ENCODE peak calls at places on chromosomes 2 and 18, in six cellular contexts. One of them, this sample, is unnamed.

GRCh38 chr2:52258038-52258437 is 1226.1 kb upstream of the NRXN1 start:
- DNase-seq in WERI-Rb-1: no peak
- DNase-seq in kidney: no peak
- DNase-seq in AG04450: no peak
- DNase-seq in thyroid gland: no peak
- DNase-seq in A549: no peak
- DNase-seq in this sample: no peak

GRCh38 chr18:8721716-8722115 is 16.4 kb downstream of the MTCL1 start:
- DNase-seq in thyroid gland: no peak
- DNase-seq in kidney: no peak
- DNase-seq in A549: no peak
- DNase-seq in WERI-Rb-1: no peak
- DNase-seq in AG04450: no peak
- DNase-seq in this sample: no peak

GRCh38 chr18:3060667-3061580 is 48.0 kb upstream of the LPIN2 start:
- DNase-seq in WERI-Rb-1: no peak
- DNase-seq in kidney: peak
- DNase-seq in A549: no peak
- DNase-seq in AG04450: no peak
- DNase-seq in thyroid gland: peak
- DNase-seq in this sample: no peak

GRCh38 chr18:61676763-61677434 is 215.9 kb downstream of the RNF152 start:
- DNase-seq in thyroid gland: no peak
- DNase-seq in WERI-Rb-1: no peak
- DNase-seq in AG04450: peak
- DNase-seq in kidney: no peak
- DNase-seq in A549: no peak
- DNase-seq in this sample: no peak

GRCh38 chr18:69128978-69129377 is 271.7 kb upstream of the DOK6 start:
- DNase-seq in AG04450: no peak
- DNase-seq in A549: no peak
- DNase-seq in WERI-Rb-1: no peak
- DNase-seq in thyroid gland: no peak
- DNase-seq in kidney: no peak
- DNase-seq in this sample: no peak

GRCh38 chr2:228600265-228600664 is 418.8 kb upstream of the SPHKAP start:
- DNase-seq in A549: no peak
- DNase-seq in thyroid gland: no peak
- DNase-seq in WERI-Rb-1: no peak
- DNase-seq in kidney: no peak
- DNase-seq in AG04450: peak
- DNase-seq in this sample: no peak

GRCh38 chr2:138275881-138276280 is 225.7 kb upstream of the SPOPL start:
- DNase-seq in kidney: no peak
- DNase-seq in WERI-Rb-1: no peak
- DNase-seq in AG04450: peak
- DNase-seq in thyroid gland: no peak
- DNase-seq in A549: peak
- DNase-seq in this sample: no peak

GRCh38 chr18:34492652-34493051 is 217.4 kb upstream of the DTNA start:
- DNase-seq in AG04450: no peak
- DNase-seq in thyroid gland: no peak
- DNase-seq in A549: no peak
- DNase-seq in WERI-Rb-1: no peak
- DNase-seq in kidney: no peak
- DNase-seq in this sample: no peak

GRCh38 chr2:95238131-95238530 is 30.8 kb downstream of the ZNF892 start:
- DNase-seq in A549: no peak
- DNase-seq in AG04450: no peak
- DNase-seq in kidney: no peak
- DNase-seq in thyroid gland: no peak
- DNase-seq in WERI-Rb-1: no peak
- DNase-seq in this sample: no peak

GRCh38 chr2:43165378-43166025 is 60.9 kb downstream of the ZFP36L2 start:
- DNase-seq in WERI-Rb-1: peak
- DNase-seq in A549: no peak
- DNase-seq in AG04450: no peak
- DNase-seq in kidney: no peak
- DNase-seq in thyroid gland: no peak
- DNase-seq in this sample: no peak

GRCh38 chr2:230525682-230526081 is 109.7 kb downstream of the SP100 start:
- DNase-seq in thyroid gland: no peak
- DNase-seq in A549: no peak
- DNase-seq in kidney: no peak
- DNase-seq in AG04450: no peak
- DNase-seq in WERI-Rb-1: no peak
- DNase-seq in this sample: no peak

GRCh38 chr2:71461304-71461671 is 7.9 kb downstream of the DYSF start:
- DNase-seq in thyroid gland: no peak
- DNase-seq in A549: no peak
- DNase-seq in kidney: no peak
- DNase-seq in AG04450: no peak
- DNase-seq in WERI-Rb-1: no peak
- DNase-seq in this sample: no peak

GRCh38 chr2:60581461-60582282 is 28.2 kb upstream of the BCL11A start:
- DNase-seq in thyroid gland: peak
- DNase-seq in WERI-Rb-1: peak
- DNase-seq in A549: peak
- DNase-seq in AG04450: peak
- DNase-seq in kidney: peak
- DNase-seq in this sample: peak

GRCh38 chr18:8480506-8481328 is 128.5 kb upstream of the RAB12 start:
- DNase-seq in A549: peak
- DNase-seq in AG04450: peak
- DNase-seq in WERI-Rb-1: peak
- DNase-seq in thyroid gland: peak
- DNase-seq in kidney: no peak
- DNase-seq in this sample: no peak

GRCh38 chr2:200640906-200641305 is 55.1 kb downstream of the AOX1 start:
- DNase-seq in thyroid gland: no peak
- DNase-seq in AG04450: no peak
- DNase-seq in kidney: no peak
- DNase-seq in WERI-Rb-1: no peak
- DNase-seq in A549: no peak
- DNase-seq in this sample: no peak

GRCh38 chr18:56393870-56394269 is 244.5 kb downstream of the TXNL1 start:
- DNase-seq in thyroid gland: no peak
- DNase-seq in A549: no peak
- DNase-seq in kidney: no peak
- DNase-seq in AG04450: no peak
- DNase-seq in WERI-Rb-1: no peak
- DNase-seq in this sample: no peak

GRCh38 chr2:113052767-113053166 is at the start of gene IL36B:
- DNase-seq in AG04450: no peak
- DNase-seq in thyroid gland: no peak
- DNase-seq in WERI-Rb-1: no peak
- DNase-seq in kidney: no peak
- DNase-seq in A549: no peak
- DNase-seq in this sample: no peak

GRCh38 chr2:113056501-113056900 is 2.5 kb upstream of the IL36RN start:
- DNase-seq in thyroid gland: no peak
- DNase-seq in WERI-Rb-1: no peak
- DNase-seq in kidney: no peak
- DNase-seq in A549: no peak
- DNase-seq in AG04450: no peak
- DNase-seq in this sample: no peak

GRCh38 chr2:113053666-113054435 is 1.2 kb upstream of the IL36B start:
- DNase-seq in WERI-Rb-1: no peak
- DNase-seq in kidney: no peak
- DNase-seq in thyroid gland: no peak
- DNase-seq in AG04450: no peak
- DNase-seq in A549: no peak
- DNase-seq in this sample: no peak

GRCh38 chr2:113046465-113046864 is 6.2 kb downstream of the IL36B start:
- DNase-seq in thyroid gland: no peak
- DNase-seq in AG04450: no peak
- DNase-seq in kidney: no peak
- DNase-seq in A549: no peak
- DNase-seq in WERI-Rb-1: no peak
- DNase-seq in this sample: no peak

DNA sequence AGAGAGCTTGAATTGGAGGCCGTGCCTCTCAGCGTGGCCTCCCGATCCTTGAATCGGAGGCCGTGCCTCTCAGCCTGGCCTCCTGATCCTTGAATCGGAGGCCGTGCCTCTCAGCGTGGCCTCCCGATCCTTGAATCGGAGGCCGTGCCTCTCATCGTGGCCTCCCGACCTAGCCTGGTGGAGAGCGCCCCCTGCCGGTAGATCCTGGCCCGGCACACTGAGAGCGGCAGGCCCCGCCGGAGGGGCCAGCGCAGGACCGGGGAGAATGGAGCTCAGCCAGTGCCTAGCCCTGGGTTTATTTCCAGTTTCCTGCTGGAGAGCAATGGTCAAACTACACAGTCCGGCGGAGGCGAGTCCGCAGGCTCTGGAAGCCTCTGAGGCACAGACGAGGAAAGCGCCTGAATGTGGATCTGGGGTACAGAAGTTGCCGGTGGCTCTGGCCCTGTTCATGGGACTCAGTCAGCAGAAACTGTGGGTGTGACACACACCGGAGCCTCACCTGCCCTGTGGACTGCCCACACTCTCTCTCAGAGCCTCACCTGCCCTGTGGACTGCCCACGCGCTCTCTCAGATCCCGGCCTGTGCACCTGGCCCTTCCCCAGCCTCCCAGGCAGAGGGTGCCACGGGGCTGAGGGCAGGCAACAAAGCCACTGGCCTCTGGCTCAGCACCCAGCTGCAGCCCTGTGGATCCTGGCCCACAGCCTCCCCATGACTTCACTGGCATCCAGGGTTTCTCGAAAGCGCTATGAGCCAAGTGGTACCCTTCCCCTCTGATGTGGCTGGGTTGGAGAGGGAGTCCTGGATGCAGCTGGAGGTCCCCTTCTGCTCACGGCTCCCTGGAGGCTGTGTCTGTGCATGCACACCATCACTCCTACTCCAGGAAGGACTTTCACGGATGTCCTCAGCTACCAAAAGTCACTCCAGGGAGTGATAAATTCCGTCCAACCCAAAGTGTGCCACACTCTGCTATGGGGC is 1.5 kb downstream of the IL36B start:
- DNase-seq in AG04450: no peak
- DNase-seq in thyroid gland: no peak
- DNase-seq in WERI-Rb-1: no peak
- DNase-seq in A549: no peak
- DNase-seq in kidney: no peak
- DNase-seq in this sample: no peak
- TF ChIP-seq CTCF in AG04450: no peak
- TF ChIP-seq CTCF in thyroid gland: no peak
- TF ChIP-seq CTCF in WERI-Rb-1: no peak
- TF ChIP-seq CTCF in A549: no peak
- TF ChIP-seq CTCF in kidney: no peak
- TF ChIP-seq CTCF in this sample: no peak

GRCh38 chr2:175111200-175111657 is 56.8 kb downstream of the ATF2 start:
- DNase-seq in kidney: no peak
- DNase-seq in WERI-Rb-1: no peak
- DNase-seq in thyroid gland: no peak
- DNase-seq in A549: peak
- DNase-seq in AG04450: no peak
- DNase-seq in this sample: no peak
- TF ChIP-seq CTCF in kidney: peak
- TF ChIP-seq CTCF in WERI-Rb-1: peak
- TF ChIP-seq CTCF in thyroid gland: peak
- TF ChIP-seq CTCF in A549: peak
- TF ChIP-seq CTCF in AG04450: peak
- TF ChIP-seq CTCF in this sample: peak

GRCh38 chr2:9141379-9141667 is 65.3 kb upstream of the ASAP2 start:
- DNase-seq in AG04450: no peak
- DNase-seq in thyroid gland: no peak
- DNase-seq in kidney: no peak
- DNase-seq in WERI-Rb-1: no peak
- DNase-seq in A549: no peak
- DNase-seq in this sample: no peak
- TF ChIP-seq CTCF in AG04450: no peak
- TF ChIP-seq CTCF in thyroid gland: no peak
- TF ChIP-seq CTCF in kidney: no peak
- TF ChIP-seq CTCF in WERI-Rb-1: no peak
- TF ChIP-seq CTCF in A549: no peak
- TF ChIP-seq CTCF in this sample: no peak

GRCh38 chr2:219433666-219434467 is 776 bp upstream of the SPEG start:
- DNase-seq in AG04450: no peak
- DNase-seq in WERI-Rb-1: peak
- DNase-seq in thyroid gland: no peak
- DNase-seq in kidney: no peak
- DNase-seq in A549: no peak
- DNase-seq in this sample: no peak
- TF ChIP-seq CTCF in AG04450: peak
- TF ChIP-seq CTCF in WERI-Rb-1: peak
- TF ChIP-seq CTCF in thyroid gland: no peak
- TF ChIP-seq CTCF in kidney: no peak
- TF ChIP-seq CTCF in A549: peak
- TF ChIP-seq CTCF in this sample: no peak

DNA sequence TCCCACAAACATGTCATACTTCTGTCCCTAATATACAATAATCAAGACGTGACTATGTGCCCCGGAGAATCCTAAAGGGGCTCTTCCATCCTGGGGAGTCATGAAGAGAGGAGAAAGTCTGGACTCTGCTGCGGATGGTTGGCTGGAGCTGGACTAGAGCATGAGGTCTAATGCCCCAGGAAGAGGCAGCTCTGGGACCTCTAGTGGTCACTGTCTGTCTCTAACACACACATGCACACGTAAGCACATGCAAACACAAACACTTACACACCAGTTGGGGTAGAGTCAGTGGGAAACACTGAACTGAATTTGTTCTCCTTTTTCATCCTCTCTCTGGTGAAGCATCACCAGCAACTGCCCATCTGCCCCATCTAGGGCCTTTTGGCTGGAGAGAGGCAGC is 271.6 kb downstream of the TDRD15 start:
- DNase-seq in kidney: no peak
- DNase-seq in thyroid gland: no peak
- DNase-seq in A549: no peak
- DNase-seq in WERI-Rb-1: peak
- DNase-seq in AG04450: no peak
- DNase-seq in this sample: no peak
- TF ChIP-seq CTCF in kidney: no peak
- TF ChIP-seq CTCF in thyroid gland: no peak
- TF ChIP-seq CTCF in A549: peak
- TF ChIP-seq CTCF in WERI-Rb-1: peak
- TF ChIP-seq CTCF in AG04450: peak
- TF ChIP-seq CTCF in this sample: no peak

GRCh38 chr2:187299122-187299906 is 148.7 kb downstream of the CALCRL start:
- DNase-seq in thyroid gland: no peak
- DNase-seq in kidney: no peak
- DNase-seq in AG04450: no peak
- DNase-seq in A549: no peak
- DNase-seq in WERI-Rb-1: no peak
- DNase-seq in this sample: no peak
- TF ChIP-seq CTCF in thyroid gland: no peak
- TF ChIP-seq CTCF in kidney: peak
- TF ChIP-seq CTCF in AG04450: peak
- TF ChIP-seq CTCF in A549: peak
- TF ChIP-seq CTCF in WERI-Rb-1: peak
- TF ChIP-seq CTCF in this sample: no peak

GRCh38 chr2:108369153-108369552 is 8.6 kb upstream of the SULT1C4 start:
- DNase-seq in AG04450: no peak
- DNase-seq in kidney: no peak
- DNase-seq in thyroid gland: no peak
- DNase-seq in A549: no peak
- DNase-seq in WERI-Rb-1: no peak
- DNase-seq in this sample: no peak
- TF ChIP-seq CTCF in AG04450: no peak
- TF ChIP-seq CTCF in kidney: no peak
- TF ChIP-seq CTCF in thyroid gland: no peak
- TF ChIP-seq CTCF in A549: no peak
- TF ChIP-seq CTCF in WERI-Rb-1: peak
- TF ChIP-seq CTCF in this sample: no peak

This sample was measured in activated B cell treated with CpG ODN at 0.5 μM for 24 hours.